ENCODE peak calls at places on chromosomes 3 and 15, in five cellular contexts. H, L, P, R and F are unnamed samples.

GRCh38 chr3:123876858-123877257 is 7.3 kb downstream of the MYLK start:
- DNase-seq in H (no peak), L (no peak), P (no peak), R (no peak), F (no peak)

GRCh38 chr3:10351013-10351735 is 30.3 kb upstream of the SEC13 start:
- DNase-seq in H (no peak), L (no peak), P (peak), R (no peak), F (no peak)

GRCh38 chr3:124256156-124256555 is 264.2 kb upstream of the ROPN1 start:
- DNase-seq in H (no peak), L (no peak), P (no peak), R (no peak), F (peak)

GRCh38 chr15:54045397-54045796 is 67.2 kb downstream of the UNC13C start:
- DNase-seq in H (no peak), L (no peak), P (no peak), R (no peak), F (no peak)

GRCh38 chr3:97968376-97968775 is 3.9 kb downstream of the RIOX2 start:
- DNase-seq in H (no peak), L (no peak), P (no peak), R (no peak), F (no peak)

GRCh38 chr3:44337253-44337652 is 1.3 kb upstream of the TCAIM start:
- DNase-seq in H (no peak), L (no peak), P (peak), R (no peak), F (no peak)

GRCh38 chr3:157360044-157360443 is 76.6 kb upstream of the PTX3 start:
- DNase-seq in H (peak), L (peak), P (no peak), R (no peak), F (no peak)

GRCh38 chr3:9779721-9780450 is 10.1 kb upstream of the CAMK1 start:
- DNase-seq in H (no peak), L (no peak), P (no peak), R (peak), F (no peak)

GRCh38 chr15:72682772-72683171 is 3.2 kb downstream of the HIGD2B start:
- DNase-seq in H (no peak), L (no peak), P (no peak), R (no peak), F (no peak)

GRCh38 chr3:4224331-4224730 is 78.8 kb upstream of the SETMAR start:
- DNase-seq in H (no peak), L (no peak), P (no peak), R (no peak), F (no peak)

GRCh38 chr3:58837141-58837862 is 170.7 kb upstream of the FAM3D start:
- DNase-seq in H (no peak), L (no peak), P (no peak), R (no peak), F (no peak)

GRCh38 chr3:1616715-1617114 is 482.0 kb upstream of the CNTN4 start:
- DNase-seq in H (no peak), L (no peak), P (no peak), R (no peak), F (no peak)

GRCh38 chr3:143731776-143732175 is 116.5 kb downstream of the SLC9A9 start:
- DNase-seq in H (no peak), L (no peak), P (no peak), R (no peak), F (no peak)

GRCh38 chr15:37204698-37205097 is 104.3 kb upstream of the MEIS2 start:
- DNase-seq in H (no peak), L (no peak), P (no peak), R (no peak), F (no peak)

GRCh38 chr3:51941447-51941797 is 282 bp downstream of the RRP9 start:
- DNase-seq in H (no peak), L (no peak), P (no peak), R (no peak), F (no peak)

GRCh38 chr3:129650256-129650872 is 43.9 kb upstream of the PLXND1 start:
- DNase-seq in H (peak), L (peak), P (peak), R (peak), F (peak)

GRCh38 chr15:99508807-99509311 is 56.9 kb upstream of the MEF2A start:
- DNase-seq in H (no peak), L (no peak), P (no peak), R (no peak), F (no peak)

GRCh38 chr3:48466386-48467109 is 20.0 kb downstream of the ATRIP start:
- DNase-seq in H (no peak), L (no peak), P (peak), R (peak), F (no peak)